ENCODE peak calls at places on chromosome 9, in five cellular contexts. D, U, R, H and F are unnamed samples.

GRCh38 chr9:124212381-124213050 is 45.2 kb upstream of the NEK6 start:
- DNase-seq in D (peak), U (no peak), R (no peak), H (no peak), F (no peak)

GRCh38 chr9:131262327-131263032 is 13.8 kb downstream of the FAM78A start:
- DNase-seq in D (peak), U (no peak), R (no peak), H (no peak), F (no peak)

GRCh38 chr9:136645903-136646754 is 16.6 kb upstream of the EGFL7 start:
- DNase-seq in D (no peak), U (peak), R (no peak), H (peak), F (no peak)

GRCh38 chr9:8863886-8864881 is 1064.6 kb upstream of the DMAC1 start:
- DNase-seq in D (no peak), U (no peak), R (no peak), H (no peak), F (no peak)

GRCh38 chr9:20314981-20315380 is 307.3 kb downstream of the MLLT3 start:
- DNase-seq in D (no peak), U (no peak), R (no peak), H (no peak), F (no peak)

GRCh38 chr9:72292874-72293607 is 72.0 kb downstream of the ZFAND5 start:
- DNase-seq in D (peak), U (no peak), R (no peak), H (no peak), F (peak)

GRCh38 chr9:2764371-2764770 is 47.1 kb downstream of the KCNV2 start:
- DNase-seq in D (peak), U (no peak), R (peak), H (no peak), F (no peak)

GRCh38 chr9:89705651-89706050 is 100.8 kb downstream of the GADD45G start:
- DNase-seq in D (no peak), U (no peak), R (no peak), H (no peak), F (no peak)

GRCh38 chr9:97744710-97745708 is 47.9 kb upstream of the XPA start:
- DNase-seq in D (peak), U (peak), R (no peak), H (peak), F (no peak)

GRCh38 chr9:125902224-125902623 is 155.1 kb downstream of the PBX3 start:
- DNase-seq in D (no peak), U (no peak), R (no peak), H (no peak), F (no peak)

GRCh38 chr9:13267743-13268142 is 11.7 kb downstream of the MPDZ start:
- DNase-seq in D (peak), U (no peak), R (no peak), H (no peak), F (peak)
- TF ChIP-seq RCOR1 in D (peak), U (no peak), R (no peak), H (no peak), F (no peak)

DNA sequence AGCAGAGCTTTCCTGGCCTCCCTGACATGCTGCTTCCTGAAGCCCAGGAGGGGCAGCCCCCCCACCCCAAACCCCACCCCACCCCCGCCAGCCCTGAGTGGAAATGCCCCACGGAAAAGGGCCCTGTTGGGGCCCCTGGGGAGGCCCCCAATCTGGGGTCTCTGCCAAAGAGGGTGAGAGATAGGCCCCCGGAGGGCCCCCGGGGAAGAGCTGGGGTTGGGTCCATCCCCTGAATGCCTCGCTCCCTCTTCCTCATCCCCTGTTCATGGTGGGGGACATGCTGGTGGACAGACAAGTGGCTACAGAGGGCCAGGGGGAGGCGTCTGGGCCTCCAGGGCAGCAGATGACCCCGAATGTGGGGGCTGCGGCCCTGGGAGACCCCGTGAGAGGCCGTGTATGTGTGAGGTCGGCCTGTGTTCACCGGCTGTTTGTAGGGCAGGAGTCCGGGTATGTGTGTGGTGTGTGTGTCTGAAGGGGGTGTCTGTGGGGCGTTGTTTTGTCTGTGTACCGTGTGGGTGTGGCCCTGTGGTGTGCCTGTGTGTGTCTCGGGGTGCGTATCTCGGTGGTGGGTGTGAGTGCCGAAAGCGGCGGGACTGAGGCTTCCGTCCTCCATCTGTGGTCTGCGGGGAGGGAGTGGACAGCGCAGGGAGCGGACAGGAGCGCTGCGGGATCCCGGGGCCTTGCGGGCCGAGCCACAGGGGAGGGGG is 11.3 kb downstream of the C9orf50 start:
- DNase-seq in D (no peak), U (no peak), R (no peak), H (peak), F (peak)
- TF ChIP-seq RCOR1 in D (no peak), U (no peak), R (no peak), H (no peak), F (no peak)

DNA sequence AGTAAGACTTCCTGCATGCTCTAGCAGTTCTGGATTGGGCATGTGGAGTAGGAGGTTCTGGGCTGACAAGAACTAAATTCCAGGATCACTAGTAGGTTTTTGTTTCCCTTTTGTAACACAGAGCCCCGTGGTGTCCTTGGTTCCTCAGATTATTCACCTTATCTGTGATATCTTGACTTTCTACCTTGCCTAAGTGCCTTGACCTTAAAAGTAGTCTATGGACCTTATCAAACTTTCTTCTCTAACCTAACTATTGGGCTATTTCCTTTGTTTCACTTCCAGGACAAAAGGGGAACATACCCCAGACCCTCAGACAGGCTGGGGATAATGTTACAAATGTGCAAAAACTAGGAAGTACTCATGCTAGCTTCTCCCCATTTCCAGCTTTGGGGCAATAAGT is 595.3 kb downstream of the PSAT1 start:
- DNase-seq in D (no peak), U (no peak), R (no peak), H (no peak), F (no peak)
- TF ChIP-seq RCOR1 in D (no peak), U (no peak), R (no peak), H (no peak), F (no peak)

DNA sequence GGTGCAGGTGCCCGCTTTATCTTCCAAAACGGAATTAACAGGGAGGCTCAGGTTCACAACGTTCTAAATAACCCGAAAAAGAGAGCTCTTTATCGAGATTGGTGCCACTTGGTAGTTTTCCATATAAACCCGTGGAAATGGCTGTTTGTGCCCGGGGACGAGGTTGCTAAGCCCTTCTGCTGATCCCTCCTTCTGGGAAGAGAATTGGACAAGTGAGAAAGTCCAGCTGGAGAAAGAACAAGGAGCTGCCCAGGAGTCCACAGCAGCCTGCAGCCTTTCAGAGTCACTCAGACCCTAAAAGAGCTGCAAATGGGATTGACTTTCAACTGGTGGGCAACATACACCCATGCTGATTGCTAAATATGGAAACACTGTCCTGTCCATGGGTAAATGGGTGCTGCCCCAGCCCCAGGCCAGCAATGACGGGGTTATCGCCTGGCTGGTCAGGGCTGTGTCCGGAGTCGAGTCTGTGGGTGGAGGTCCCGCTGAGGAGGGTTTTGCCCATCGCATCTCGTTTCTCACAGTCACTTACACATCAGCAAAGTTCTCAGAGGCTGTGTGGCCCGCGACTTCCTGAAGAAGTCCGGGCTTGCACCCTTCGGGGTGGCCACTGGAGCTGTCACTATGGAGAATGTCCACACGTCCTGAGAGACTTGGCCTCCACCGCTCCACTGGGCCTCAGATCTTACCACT is 40.7 kb upstream of the HSD17B3 start:
- DNase-seq in D (no peak), U (no peak), R (no peak), H (no peak), F (no peak)
- TF ChIP-seq RCOR1 in D (no peak), U (no peak), R (no peak), H (no peak), F (no peak)

GRCh38 chr9:32572900-32573523 is at the start of gene NDUFB6:
- DNase-seq in D (peak), U (peak), R (peak), H (peak), F (peak)

GRCh38 chr9:32566770-32567169 is 6.2 kb downstream of the NDUFB6 start:
- DNase-seq in D (no peak), U (no peak), R (no peak), H (no peak), F (no peak)

GRCh38 chr9:32577316-32577715 is 4.4 kb upstream of the NDUFB6 start:
- DNase-seq in D (no peak), U (no peak), R (no peak), H (no peak), F (no peak)

GRCh38 chr9:32570262-32570661 is 2.7 kb downstream of the NDUFB6 start:
- DNase-seq in D (no peak), U (no peak), R (no peak), H (no peak), F (no peak)

DNA sequence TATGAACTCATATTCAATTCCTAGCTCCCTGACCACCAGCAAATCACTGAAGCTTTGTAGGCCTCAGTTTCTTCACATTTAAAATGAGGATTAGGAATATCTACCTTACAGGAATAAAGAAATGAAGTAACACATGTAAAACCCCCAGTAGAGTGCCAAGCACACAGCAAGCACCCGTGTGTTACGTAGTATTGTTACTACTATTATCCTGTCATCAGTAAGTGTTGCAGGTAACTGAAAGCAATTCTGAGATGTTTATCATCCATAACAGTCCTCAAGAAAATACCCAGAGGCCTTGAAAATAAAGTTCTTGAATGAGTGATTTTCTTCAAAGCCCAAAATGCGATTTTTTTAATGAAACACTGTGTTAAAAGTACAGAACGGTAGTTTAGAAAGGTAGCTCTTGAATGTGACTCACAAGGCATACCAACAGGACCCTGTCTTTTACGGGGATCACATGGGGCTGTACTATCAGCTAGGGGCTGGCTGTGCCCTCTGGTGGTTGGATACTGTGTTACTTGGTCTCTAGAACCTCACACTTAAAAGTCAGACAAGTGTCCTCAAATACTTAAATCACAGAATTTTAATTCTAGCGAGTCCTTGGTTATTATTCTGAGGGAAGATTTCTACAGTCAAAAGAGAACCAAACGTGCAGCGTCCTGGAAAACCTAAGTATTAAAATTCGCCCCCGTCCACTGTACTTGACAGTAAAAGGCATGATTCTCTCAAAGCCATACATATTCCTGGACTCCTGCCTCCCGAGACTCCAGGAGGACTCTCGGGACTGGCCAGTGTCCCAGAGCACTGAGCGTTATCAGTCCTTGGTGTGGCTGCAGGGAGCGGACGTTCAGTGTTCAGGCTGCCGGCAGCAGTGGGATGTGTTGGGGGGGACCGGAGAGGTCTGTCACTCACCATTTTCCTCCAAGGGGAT is 725 bp downstream of the NDUFB6 start:
- DNase-seq in D (peak), U (peak), R (peak), H (peak), F (peak)
- TF ChIP-seq RCOR1 in D (no peak), U (no peak), R (no peak), H (no peak), F (no peak)

DNA sequence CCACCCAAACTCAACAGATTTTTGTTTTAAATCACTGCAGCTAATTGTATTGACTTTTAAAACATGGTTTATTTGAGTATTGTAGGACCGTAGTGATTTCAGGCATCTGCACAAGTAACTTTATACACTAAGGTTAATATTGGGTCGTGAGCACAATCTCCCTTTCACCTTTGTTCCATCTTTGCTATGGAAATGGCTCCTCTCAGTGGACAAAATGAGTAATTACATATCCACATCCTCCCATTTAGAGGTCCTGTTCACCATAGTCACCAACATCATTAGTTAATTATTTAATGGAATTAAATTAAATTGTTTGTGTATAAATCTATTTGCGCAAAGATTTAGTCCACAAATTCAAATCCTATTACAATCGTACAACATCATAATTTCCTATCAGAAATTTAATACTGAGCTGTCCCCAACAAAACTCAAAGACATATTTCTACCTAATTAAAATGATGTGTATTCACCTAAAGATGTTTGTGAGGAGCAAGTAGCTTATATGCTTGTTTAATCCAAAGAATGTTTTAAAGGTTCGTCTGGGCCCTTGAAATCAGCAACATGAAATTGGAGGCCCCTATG is 173.0 kb upstream of the DAPK1 start:
- DNase-seq in D (peak), U (peak), R (peak), H (peak), F (peak)
- TF ChIP-seq RCOR1 in D (no peak), U (no peak), R (no peak), H (no peak), F (no peak)